ENCODE peak calls at places on chromosomes 16 and 17, in nine cellular contexts. Q is D341Med; R is EH; P is stimulated activated CD4-positive, alpha-beta T cell treated with anti-CD3 and anti-CD28 coated beads, Interleukin-1b, Interleukin-23, amount 100 ng/mL, for 24 hours; N is activated gamma-delta T cell treated with Interleukin-2 at 50 U/mL for 16 hours; M is caudate nucleus; X is heart right ventricle; C is NCI-H1105 treated with DMSO at 0.1 percent for 48 hours; O is activated CD8-positive, alpha-beta memory T cell treated with anti-CD3 and anti-CD28 coated beads, Interleukin-2, amount 10 ng/mL, durations not matched to agents 7 days and 5 days. E is an unnamed sample.

GRCh38 chr17:53574038-53574437 is 248.7 kb upstream of the KIF2B start:
- DNase-seq in Q (no peak), R (no peak), P (no peak), N (no peak), M (no peak), X (no peak), C (no peak), O (no peak), E (no peak)

GRCh38 chr17:8362651-8363332 is 13.7 kb downstream of the KRABD2 start:
- DNase-seq in Q (no peak), R (peak), P (no peak), N (no peak), M (peak), X (no peak), C (no peak), O (no peak), E (no peak)

GRCh38 chr16:79532785-79533184 is 67.8 kb downstream of the MAF start:
- DNase-seq in Q (no peak), R (no peak), P (no peak), N (no peak), M (no peak), X (no peak), C (no peak), O (no peak), E (no peak)

GRCh38 chr16:29675811-29676643 is 3.0 kb upstream of the QPRT start:
- DNase-seq in Q (no peak), R (peak), P (no peak), N (no peak), M (no peak), X (no peak), C (no peak), O (no peak), E (no peak)

GRCh38 chr17:67779098-67779672 is 46.1 kb upstream of the BPTF start:
- DNase-seq in Q (peak), R (peak), P (no peak), N (peak), M (no peak), X (peak), C (no peak), O (peak), E (no peak)

GRCh38 chr17:76369804-76370203 is 14.6 kb upstream of the SPHK1 start:
- DNase-seq in Q (peak), R (no peak), P (no peak), N (no peak), M (no peak), X (peak), C (no peak), O (no peak), E (no peak)

GRCh38 chr17:8091033-8091687 is 3.6 kb upstream of the ALOX12B start:
- DNase-seq in Q (no peak), R (no peak), P (no peak), N (no peak), M (no peak), X (no peak), C (no peak), O (no peak), E (peak)

GRCh38 chr16:88049020-88049419 is 97.8 kb downstream of the BANP start:
- DNase-seq in Q (no peak), R (no peak), P (no peak), N (no peak), M (no peak), X (no peak), C (no peak), O (no peak), E (no peak)

GRCh38 chr17:35847006-35847405 is 21.7 kb downstream of the HEATR9 start:
- DNase-seq in Q (no peak), R (no peak), P (no peak), N (no peak), M (no peak), X (no peak), C (no peak), O (no peak), E (no peak)

GRCh38 chr17:66076546-66077190 is 115.3 kb downstream of the CEP112 start:
- DNase-seq in Q (no peak), R (peak), P (no peak), N (no peak), M (no peak), X (no peak), C (no peak), O (no peak), E (no peak)

GRCh38 chr17:78568494-78569115 is 8.6 kb downstream of the DNAH17 start:
- DNase-seq in Q (no peak), R (peak), P (no peak), N (no peak), M (no peak), X (no peak), C (no peak), O (no peak), E (no peak)

GRCh38 chr16:318628-319027 is 33.9 kb downstream of the AXIN1 start:
- DNase-seq in Q (no peak), R (no peak), P (no peak), N (no peak), M (no peak), X (no peak), C (no peak), O (no peak), E (no peak)

GRCh38 chr16:67458121-67458641 is 22.8 kb downstream of the ATP6V0D1 start:
- DNase-seq in Q (no peak), R (peak), P (no peak), N (no peak), M (peak), X (no peak), C (no peak), O (no peak), E (no peak)

GRCh38 chr17:28897769-28898259 is 281 bp upstream of the FLOT2 start:
- DNase-seq in Q (no peak), R (no peak), P (no peak), N (peak), M (no peak), X (no peak), C (peak), O (peak), E (no peak)

GRCh38 chr17:49183341-49183740 is 27.0 kb downstream of the GNGT2 start:
- DNase-seq in Q (no peak), R (no peak), P (no peak), N (no peak), M (no peak), X (no peak), C (no peak), O (no peak), E (no peak)

GRCh38 chr16:10729649-10730048 is 14.0 kb upstream of the NUBP1 start:
- DNase-seq in Q (peak), R (peak), P (no peak), N (no peak), M (peak), X (no peak), C (no peak), O (no peak), E (no peak)